ENCODE peak calls at places on chromosomes 13 and 19, in seven cellular contexts. K, F, M, O, J, W and N are unnamed samples.

GRCh38 chr13:32838985-32839384 is 177.2 kb upstream of the KL start:
- DNase-seq in K (peak; percentile 69), F (no peak), M (peak; percentile 23), O (no peak), J (no peak), W (no peak), N (no peak)

GRCh38 chr13:103210348-103210747 is 144.1 kb upstream of the SLC10A2 start:
- DNase-seq in K (no peak), F (no peak), M (no peak), O (no peak), J (no peak), W (no peak), N (no peak)

GRCh38 chr13:34587586-34587985 is 354.5 kb upstream of the NBEA start:
- DNase-seq in K (peak; percentile 22), F (no peak), M (no peak), O (no peak), J (no peak), W (no peak), N (no peak)

GRCh38 chr13:43307921-43308433 is 284.6 kb downstream of the DNAJC15 start:
- DNase-seq in K (peak; percentile 95), F (no peak), M (no peak), O (no peak), J (peak; percentile 19), W (peak; percentile 15), N (peak; percentile 46)

GRCh38 chr13:26376430-26376829 is 122.5 kb downstream of the CDK8 start:
- DNase-seq in K (no peak), F (no peak), M (no peak), O (no peak), J (no peak), W (no peak), N (no peak)

GRCh38 chr13:63693696-63694095 is 2278.0 kb upstream of the PCDH20 start:
- DNase-seq in K (no peak), F (no peak), M (no peak), O (no peak), J (no peak), W (no peak), N (no peak)

GRCh38 chr13:111895896-111896821 is 170.8 kb upstream of the SOX1 start:
- DNase-seq in K (no peak), F (no peak), M (no peak), O (no peak), J (no peak), W (no peak), N (no peak)

GRCh38 chr13:34667356-34668218 is 274.5 kb upstream of the NBEA start:
- DNase-seq in K (no peak), F (no peak), M (no peak), O (no peak), J (no peak), W (no peak), N (no peak)

GRCh38 chr19:40948580-40949299 is 42.3 kb upstream of the CYP2B6 start:
- DNase-seq in K (no peak), F (no peak), M (no peak), O (no peak), J (no peak), W (no peak), N (no peak)

GRCh38 chr13:97223711-97224461 is 1.8 kb downstream of the MBNL2 start:
- DNase-seq in K (peak; percentile 97), F (no peak), M (no peak), O (no peak), J (no peak), W (peak; percentile 42), N (peak; percentile 65)

GRCh38 chr19:7176792-7177191 is 107.3 kb downstream of the ZNF557 start:
- DNase-seq in K (no peak), F (no peak), M (no peak), O (no peak), J (no peak), W (no peak), N (no peak)

GRCh38 chr19:19488875-19489690 is 26.3 kb downstream of the TSSK6 start:
- DNase-seq in K (peak; percentile 97), F (peak; percentile 76), M (peak; percentile 58), O (peak; percentile 91), J (peak; percentile 77), W (peak; percentile 87), N (no peak)

GRCh38 chr13:81929988-81930387 is 1589.1 kb upstream of the SPRY2 start:
- DNase-seq in K (peak; percentile 71), F (no peak), M (no peak), O (no peak), J (no peak), W (no peak), N (no peak)

GRCh38 chr13:27264181-27264580 is 6.4 kb upstream of the RASL11A start:
- DNase-seq in K (peak; percentile 82), F (no peak), M (no peak), O (no peak), J (no peak), W (no peak), N (no peak)

GRCh38 chr13:51704399-51705306 is 99.3 kb downstream of the DHRS12 start:
- DNase-seq in K (no peak), F (no peak), M (no peak), O (no peak), J (no peak), W (no peak), N (no peak)

GRCh38 chr19:17037184-17037583 is 10.6 kb upstream of the CPAMD8 start:
- DNase-seq in K (no peak), F (no peak), M (no peak), O (no peak), J (no peak), W (no peak), N (no peak)

GRCh38 chr19:10290876-10291553 is 1.3 kb downstream of the ICAM5 start:
- DNase-seq in K (peak; percentile 59), F (peak; percentile 61), M (no peak), O (peak; percentile 23), J (no peak), W (no peak), N (peak; percentile 29)

GRCh38 chr13:76216729-76217128 is 580.6 kb downstream of the LMO7 start:
- DNase-seq in K (no peak), F (no peak), M (no peak), O (no peak), J (no peak), W (no peak), N (no peak)

GRCh38 chr13:49240017-49240416 is 7.7 kb upstream of the CDADC1 start:
- DNase-seq in K (peak; percentile 64), F (peak; percentile 37), M (no peak), O (peak; percentile 21), J (no peak), W (no peak), N (no peak)

GRCh38 chr19:42276821-42277220 is 7.8 kb downstream of the CIC start:
- DNase-seq in K (no peak), F (no peak), M (no peak), O (no peak), J (no peak), W (no peak), N (no peak)

GRCh38 chr13:113771709-113772331 is 12.8 kb downstream of the TMEM255B start:
- DNase-seq in K (peak; percentile 6), F (no peak), M (no peak), O (no peak), J (no peak), W (no peak), N (no peak)

GRCh38 chr19:16041571-16042386 is 34.5 kb upstream of the TPM4 start:
- DNase-seq in K (peak; percentile 67), F (peak; percentile 68), M (peak; percentile 65), O (peak; percentile 67), J (peak; percentile 45), W (peak; percentile 86), N (peak; percentile 30)